ENCODE peak calls at places on chromosome X, in seven cellular contexts. Z is esophagus squamous epithelium, E is AG10803, V is progenitor cell of endocrine pancreas, A is GM12865, T is kidney, D is suprapubic skin. L is an unnamed sample.

GRCh38 chrX:10447577-10448214 is 172.7 kb downstream of the MID1 start:
- DNase-seq in E (peak; percentile 65), Z (no peak), V (no peak), D (no peak), T (no peak), A (no peak), L (no peak)

GRCh38 chrX:151702021-151702714 is 6.9 kb downstream of the PRRG3 start:
- DNase-seq in E (peak; percentile 45), Z (no peak), T (no peak), D (no peak), A (no peak), V (no peak), L (no peak)

GRCh38 chrX:42128020-42128419 is 204.7 kb upstream of the CASK start:
- DNase-seq in A (peak; percentile 56), V (no peak), Z (no peak), E (no peak), D (no peak), T (no peak), L (no peak)

GRCh38 chrX:119686087-119686639 is 6.8 kb downstream of the SEPTIN6 start:
- DNase-seq in V (no peak), A (peak; percentile 79), D (no peak), E (peak; percentile 70), Z (no peak), T (peak; percentile 51), L (no peak)

GRCh38 chrX:68387786-68388185 is 45.5 kb downstream of the OPHN1 start:
- DNase-seq in T (no peak), E (peak; percentile 11), Z (no peak), D (no peak), A (no peak), V (no peak), L (no peak)

GRCh38 chrX:75596178-75596577 is 73.3 kb upstream of the ZDHHC15 start:
- DNase-seq in V (no peak), D (no peak), Z (no peak), E (peak; percentile 4), T (no peak), A (no peak), L (no peak)

GRCh38 chrX:153726286-153727107 is 1.8 kb downstream of the ABCD1 start:
- DNase-seq in A (peak; percentile 88), T (peak; percentile 89), E (peak; percentile 25), D (no peak), Z (peak; percentile 38), V (peak; percentile 19), L (no peak)

GRCh38 chrX:11367609-11368430 is 74.6 kb downstream of the AMELX start:
- DNase-seq in V (no peak), Z (no peak), D (no peak), E (no peak), T (no peak), A (no peak), L (no peak)

GRCh38 chrX:11089802-11090201 is 21.3 kb upstream of the HCCS start:
- DNase-seq in D (no peak), V (no peak), E (no peak), A (no peak), Z (no peak), T (no peak), L (no peak)

GRCh38 chrX:108186811-108187210 is 95.2 kb downstream of the ATG4A start:
- DNase-seq in D (no peak), V (no peak), Z (no peak), T (no peak), E (peak; percentile 40), A (no peak), L (no peak)

GRCh38 chrX:43898406-43898805 is 16.2 kb upstream of the MAOB start:
- DNase-seq in Z (no peak), T (no peak), D (no peak), A (no peak), V (no peak), E (no peak), L (no peak)

GRCh38 chrX:78129714-78130113 is 9.7 kb downstream of the TAF9B start:
- DNase-seq in E (no peak), D (no peak), V (no peak), T (no peak), A (no peak), Z (no peak), L (no peak)

GRCh38 chrX:1673337-1673736 is 58.5 kb downstream of the ASMT start:
- DNase-seq in Z (no peak), D (peak; percentile 34), V (no peak), E (peak; percentile 22), T (no peak), A (peak; percentile 52), L (no peak)

GRCh38 chrX:130118396-130118795 is 8.1 kb upstream of the ELF4 start:
- DNase-seq in T (no peak), Z (no peak), A (peak; percentile 43), V (no peak), D (no peak), E (peak; percentile 87), L (no peak)

GRCh38 chrX:70026851-70027200 is 22.9 kb downstream of the AWAT2 start:
- DNase-seq in Z (no peak), A (no peak), E (no peak), V (no peak), T (no peak), D (no peak), L (no peak)

GRCh38 chrX:26851981-26852380 is 611.2 kb downstream of the PPP4R3C start:
- DNase-seq in A (no peak), Z (no peak), E (no peak), D (no peak), V (no peak), T (no peak), L (no peak)

DNA sequence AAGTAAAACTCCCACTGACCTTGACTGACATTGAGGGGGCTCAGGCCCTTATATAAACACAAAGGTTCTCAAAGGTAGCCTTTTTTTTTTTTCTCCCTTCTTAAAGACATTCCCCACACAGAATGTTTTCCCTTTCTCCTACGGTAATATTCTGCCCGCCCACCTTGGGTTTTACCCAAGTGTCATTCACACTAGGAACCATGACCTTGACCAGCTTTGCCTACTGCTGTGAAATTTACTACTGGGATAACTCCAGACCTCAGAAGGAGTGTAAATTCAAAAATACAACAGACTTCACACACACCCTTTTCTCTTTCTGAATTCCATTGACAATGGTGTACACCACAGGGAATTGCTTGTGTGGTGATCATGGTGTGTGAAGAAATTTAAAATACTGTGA is 589.4 kb upstream of the FTHL17 start:
- DNase-seq in V (no peak), E (no peak), A (no peak), D (no peak), Z (no peak), T (no peak), L (no peak)
- TF ChIP-seq CTCF in V (no peak), E (no peak), A (no peak), D (no peak), Z (no peak), T (no peak), L (no peak)

DNA sequence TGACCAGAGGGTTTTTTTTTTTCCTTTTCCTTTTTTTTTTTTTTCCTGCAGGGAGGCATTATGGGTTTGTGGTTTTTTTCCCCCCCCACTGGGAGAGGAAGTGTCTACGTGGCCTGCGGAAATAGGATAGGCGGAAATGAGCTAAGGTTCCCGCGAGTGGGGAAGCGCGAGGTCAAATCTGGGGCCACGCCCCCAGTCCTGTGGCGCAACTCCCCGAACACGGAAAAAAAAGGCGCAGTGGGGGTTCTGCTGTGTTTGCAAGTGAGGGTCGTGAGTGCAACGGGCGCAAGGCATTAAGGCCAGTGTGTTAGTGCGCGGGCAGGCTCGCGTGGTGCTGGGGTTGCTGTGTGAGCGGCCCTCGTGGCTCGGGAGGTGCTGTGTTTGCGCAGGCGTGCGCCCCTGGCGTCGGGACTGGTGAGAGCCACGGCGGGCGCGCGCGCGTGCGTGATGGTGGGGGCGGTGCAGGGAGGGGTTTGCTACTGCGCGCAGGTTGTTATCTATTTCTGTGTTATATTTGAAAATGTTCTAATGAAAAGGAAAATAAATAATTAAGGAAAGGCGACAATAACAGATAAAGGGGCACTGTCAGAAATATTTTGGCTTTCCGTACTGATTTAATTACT is 685 bp upstream of the MORF4L2 start:
- DNase-seq in Z (peak; percentile 40), E (peak; percentile 80), T (peak; percentile 96), D (peak; percentile 91), A (peak; percentile 89), V (peak; percentile 75), L (peak; percentile 95)
- TF ChIP-seq CTCF in Z (peak; percentile 66), E (peak; percentile 42), T (peak; percentile 22), D (peak; percentile 48), A (peak; percentile 44), V (peak; percentile 65), L (peak; percentile 49)

GRCh38 chrX:39261446-39262147 is 460.3 kb downstream of the MID1IP1 start:
- DNase-seq in A (peak; percentile 54), E (peak; percentile 67), D (no peak), Z (no peak), T (no peak), V (no peak), L (no peak)
- TF ChIP-seq CTCF in A (peak; percentile 53), E (peak; percentile 55), D (peak; percentile 27), Z (peak; percentile 51), T (peak; percentile 38), V (peak; percentile 51), L (peak; percentile 53)

GRCh38 chrX:111445485-111445884 is 33.5 kb upstream of the DCX start:
- DNase-seq in E (peak; percentile 35), A (peak; percentile 33), D (no peak), T (no peak), V (no peak), Z (no peak), L (no peak)
- TF ChIP-seq CTCF in E (peak; percentile 60), A (peak; percentile 34), D (peak; percentile 33), T (peak; percentile 48), V (peak; percentile 79), Z (peak; percentile 50), L (peak; percentile 66)

GRCh38 chrX:19705196-19705769 is 182.1 kb downstream of the SH3KBP1 start:
- DNase-seq in Z (no peak), T (no peak), E (peak; percentile 67), A (no peak), V (no peak), D (no peak), L (no peak)
- TF ChIP-seq CTCF in Z (no peak), T (no peak), E (peak; percentile 32), A (no peak), V (no peak), D (no peak), L (peak; percentile 26)